ENCODE peak calls at places on chromosomes 12 and 14, in four cellular contexts. L, Q, G and A are unnamed samples.

GRCh38 chr14:65847065-65847847 is 434.7 kb downstream of the FUT8 start:
- DNase-seq in L (no peak), Q (no peak), G (no peak), A (peak; percentile 47)

GRCh38 chr12:30795660-30796507 is 41.1 kb upstream of the CAPRIN2 start:
- DNase-seq in L (peak; percentile 81), Q (no peak), G (peak; percentile 34), A (peak; percentile 73)

GRCh38 chr12:45615268-45615667 is 114.2 kb upstream of the ARID2 start:
- DNase-seq in L (no peak), Q (peak; percentile 22), G (no peak), A (no peak)

GRCh38 chr12:48180424-48180823 is 3.0 kb upstream of the CCDC184 start:
- DNase-seq in L (no peak), Q (no peak), G (no peak), A (no peak)

GRCh38 chr14:99333214-99333613 is 61.2 kb upstream of the BCL11B start:
- DNase-seq in L (no peak), Q (no peak), G (no peak), A (no peak)

GRCh38 chr12:63792333-63792732 is 12.6 kb downstream of the RXYLT1 start:
- DNase-seq in L (no peak), Q (no peak), G (no peak), A (no peak)

GRCh38 chr12:106045251-106045674 is 93.5 kb downstream of the NUAK1 start:
- DNase-seq in L (no peak), Q (no peak), G (no peak), A (no peak)

GRCh38 chr14:88323520-88324199 is 591 bp upstream of the KCNK10 start:
- DNase-seq in L (no peak), Q (no peak), G (peak; percentile 21), A (no peak)

GRCh38 chr14:89957791-89958190 is 2.1 kb downstream of the TDP1 start:
- DNase-seq in L (no peak), Q (no peak), G (no peak), A (no peak)

DNA sequence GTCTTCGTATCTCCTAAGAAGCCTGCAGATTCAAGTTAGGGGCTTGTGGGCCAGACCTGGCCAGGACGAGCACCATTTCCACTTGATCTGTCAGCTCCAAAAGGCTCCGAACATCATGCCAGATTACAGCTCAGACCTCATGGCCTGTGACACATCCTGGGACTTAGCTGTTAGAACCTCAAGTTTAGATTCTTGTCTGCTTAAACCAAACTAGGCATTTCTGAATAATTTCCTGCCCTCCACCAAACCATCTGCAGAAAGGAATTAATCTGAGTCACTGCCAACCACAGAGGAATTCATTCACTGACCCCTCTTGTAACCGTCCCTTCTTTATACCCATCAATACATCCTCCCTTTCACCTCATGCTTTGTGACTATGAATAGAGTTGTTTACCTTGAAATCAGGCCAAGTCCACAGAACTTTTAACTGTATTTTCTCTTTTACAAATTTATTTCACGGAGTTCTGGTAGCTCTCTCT is 120.3 kb downstream of the FBXL14 start:
- DNase-seq in L (no peak), Q (peak; percentile 89), G (no peak), A (peak; percentile 28)
- H3K4me3 ChIP-seq in L (no peak overlapping the region), Q (peak overlapping the region; percentile 10), G (no peak overlapping the region), A (no peak overlapping the region)

DNA sequence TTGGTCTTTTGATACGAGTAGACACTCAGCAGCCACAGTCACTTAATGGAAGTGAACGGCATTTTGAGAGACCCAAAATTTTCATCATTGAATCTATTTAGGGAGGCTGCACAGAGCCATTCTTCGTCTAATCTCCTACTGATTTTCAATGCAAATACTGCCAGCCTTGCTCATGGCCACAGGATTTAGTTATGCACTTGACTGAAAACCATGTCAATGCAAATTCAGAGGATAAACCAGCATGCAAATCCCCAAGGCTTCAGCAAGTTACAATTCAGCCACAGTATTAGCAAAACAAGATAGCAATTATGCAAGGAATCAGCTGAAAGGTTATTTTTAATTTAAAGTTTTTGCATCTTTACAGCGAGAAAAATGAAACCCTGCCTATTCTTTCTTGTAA is 985.5 kb upstream of the FLRT2 start:
- DNase-seq in L (no peak), Q (no peak), G (no peak), A (no peak)
- H3K4me3 ChIP-seq in L (no peak overlapping the region), Q (no peak overlapping the region), G (no peak overlapping the region), A (no peak overlapping the region)

DNA sequence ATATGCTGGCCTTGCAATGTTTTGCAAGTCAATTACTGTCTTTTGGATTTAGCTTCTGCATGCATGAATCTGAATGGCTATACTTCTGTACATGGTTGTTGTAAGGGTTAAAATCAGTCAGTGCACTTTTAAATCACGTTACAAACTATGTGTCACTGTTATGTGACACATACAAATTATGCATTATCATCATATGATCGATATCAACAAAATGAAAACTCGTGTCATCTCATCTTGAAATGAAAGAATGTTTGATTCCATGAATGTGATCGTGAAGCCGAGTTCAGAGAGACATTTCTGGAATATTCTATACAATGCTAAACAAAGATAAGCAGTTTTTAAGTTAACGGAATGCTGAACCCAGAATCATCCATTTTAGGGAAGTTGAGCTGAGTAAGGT is 116.5 kb downstream of the HMGA2 start:
- DNase-seq in L (no peak), Q (no peak), G (no peak), A (no peak)
- H3K4me3 ChIP-seq in L (no peak overlapping the region), Q (no peak overlapping the region), G (no peak overlapping the region), A (no peak overlapping the region)

GRCh38 chr12:6646276-6647082 is 753 bp downstream of the ACRBP start:
- DNase-seq in L (no peak), Q (no peak), G (no peak), A (no peak)
- H3K4me3 ChIP-seq in L (peak overlapping the region; percentile 47), Q (no peak overlapping the region), G (peak overlapping the region; percentile 64), A (peak overlapping the region; percentile 15)

GRCh38 chr14:105023791-105024480 is 3.1 kb upstream of the CDCA4 start:
- DNase-seq in L (no peak), Q (no peak), G (no peak), A (no peak)
- H3K4me3 ChIP-seq in L (no peak overlapping the region), Q (no peak overlapping the region), G (no peak overlapping the region), A (no peak overlapping the region)

GRCh38 chr12:57031228-57031670 is 14.9 kb upstream of the TAC3 start:
- DNase-seq in L (no peak), Q (no peak), G (no peak), A (no peak)
- H3K4me3 ChIP-seq in L (no peak overlapping the region), Q (no peak overlapping the region), G (no peak overlapping the region), A (no peak overlapping the region)

DNA sequence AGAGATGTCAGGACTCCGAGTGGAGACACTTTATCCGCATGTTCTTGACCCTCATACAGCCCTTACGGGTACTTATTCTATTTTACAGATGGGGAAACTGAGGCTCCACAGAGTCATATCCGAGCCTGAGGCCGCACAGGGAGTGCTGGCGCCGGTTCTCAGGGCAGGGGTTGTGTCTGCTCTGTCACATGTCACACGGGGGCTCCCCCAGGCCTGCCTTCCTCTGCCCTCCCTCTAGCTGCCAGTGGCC is 988 bp upstream of the INF2 start:
- DNase-seq in L (no peak), Q (no peak), G (no peak), A (no peak)
- H3K4me3 ChIP-seq in L (peak overlapping the region; percentile 98), Q (no peak overlapping the region), G (no peak overlapping the region), A (no peak overlapping the region)

GRCh38 chr12:108664338-108665258 is 30.9 kb upstream of the SELPLG start:
- DNase-seq in L (peak; percentile 93), Q (peak; percentile 89), G (peak; percentile 90), A (peak; percentile 89)
- H3K4me3 ChIP-seq in L (no peak overlapping the region), Q (no peak overlapping the region), G (no peak overlapping the region), A (no peak overlapping the region)